ENCODE peak calls at places on chromosomes 13 and 19, in six cellular contexts. Q is fibroblast of lung, C is breast epithelium, J is hepatocyte, Y is adrenal gland, W is upper lobe of left lung. R is an unnamed sample. For H3K36me3, the result is how much of the 10 kb centered on the place peaks cover.

GRCh38 chr13:103066991-103067390 is 774 bp upstream of the SLC10A2 start:
- DNase-seq in J (no peak), C (no peak), Q (no peak), Y (no peak), W (no peak), R (no peak)

GRCh38 chr19:18206018-18206417 is 2.2 kb upstream of the RAB3A start:
- DNase-seq in C (no peak), Q (no peak), J (peak), Y (no peak), W (no peak), R (no peak)

GRCh38 chr13:21371011-21371410 is 88.1 kb downstream of the ZDHHC20 start:
- DNase-seq in W (no peak), Y (no peak), C (no peak), J (no peak), Q (peak), R (no peak)

GRCh38 chr13:101283782-101284181 is 132.5 kb downstream of the NALCN start:
- DNase-seq in Y (no peak), Q (no peak), C (no peak), W (no peak), J (no peak), R (no peak)

GRCh38 chr19:35636651-35637050 is 4.9 kb upstream of the ETV2 start:
- DNase-seq in J (no peak), W (no peak), Q (no peak), Y (no peak), C (no peak), R (no peak)

GRCh38 chr13:34931572-34931971 is 10.5 kb upstream of the NBEA start:
- DNase-seq in C (no peak), J (no peak), Q (no peak), W (no peak), Y (no peak), R (peak)

GRCh38 chr19:1074512-1075283 is 7.7 kb downstream of the ARHGAP45 start:
- DNase-seq in J (no peak), W (peak), C (peak), Y (peak), Q (no peak), R (no peak)

GRCh38 chr19:33446918-33447293 is 73.4 kb downstream of the CEBPG start:
- DNase-seq in Q (no peak), Y (no peak), J (no peak), W (no peak), C (no peak), R (no peak)

GRCh38 chr19:827710-828321 is at the start of gene AZU1:
- DNase-seq in Y (peak), J (no peak), W (peak), C (no peak), Q (peak), R (no peak)

GRCh38 chr13:26946675-26947342 is 186.2 kb upstream of the GPR12 start:
- DNase-seq in W (no peak), Q (peak), Y (peak), C (no peak), J (peak), R (peak)

GRCh38 chr19:51901860-51902259 is 3.0 kb downstream of the ZNF649 start:
- DNase-seq in W (no peak), Q (no peak), C (no peak), Y (no peak), J (no peak), R (no peak)

GRCh38 chr19:51681286-51681956 is 11.7 kb upstream of the SPACA6 start:
- DNase-seq in Y (no peak), C (no peak), J (no peak), Q (peak), W (no peak), R (no peak)

GRCh38 chr19:3615524-3616135 is 9.0 kb upstream of the TBXA2R start:
- DNase-seq in Q (no peak), C (no peak), J (no peak), W (no peak), Y (no peak), R (no peak)

GRCh38 chr13:79307866-79308298 is 98.2 kb downstream of the RBM26 start:
- DNase-seq in C (no peak), W (no peak), J (no peak), Q (peak), Y (peak), R (peak)

GRCh38 chr13:34750078-34750703 is 191.9 kb upstream of the NBEA start:
- DNase-seq in Y (no peak), Q (no peak), W (no peak), C (no peak), J (peak), R (no peak)

GRCh38 chr13:35856084-35856483 is 275.1 kb downstream of the DCLK1 start:
- DNase-seq in Y (no peak), W (no peak), C (no peak), J (no peak), Q (no peak), R (no peak)

GRCh38 chr13:24097064-24097463 is 63.5 kb upstream of the SPATA13 start:
- DNase-seq in J (no peak), Y (peak), Q (peak), C (no peak), W (no peak), R (no peak)

GRCh38 chr19:33434886-33435705 is 61.6 kb downstream of the CEBPG start:
- DNase-seq in C (no peak), W (no peak), J (peak), Y (no peak), Q (peak), R (peak)

GRCh38 chr19:43726736-43727592 is 11.1 kb downstream of the IRGC start:
- DNase-seq in C (peak), W (no peak), J (no peak), Y (peak), Q (no peak), R (no peak)

GRCh38 chr19:47756627-47756929 is 11.2 kb downstream of the NOP53 start:
- DNase-seq in Q (no peak), C (no peak), Y (no peak), W (no peak), J (no peak), R (no peak)

GRCh38 chr13:109297628-109298027 is 488.8 kb downstream of the IRS2 start:
- DNase-seq in J (no peak), Q (peak), Y (no peak), C (no peak), W (no peak), R (peak)

GRCh38 chr13:113641426-113641825 is 16.6 kb downstream of the ATP4B start:
- DNase-seq in W (no peak), Q (no peak), C (no peak), Y (no peak), J (no peak), R (no peak)

GRCh38 chr13:112065867-112066623 is 904 bp upstream of the SOX1 start:
- DNase-seq in Q (no peak), W (peak), C (no peak), Y (no peak), J (no peak), R (no peak)

GRCh38 chr13:97000295-97000925 is 6.1 kb upstream of the OXGR1 start:
- DNase-seq in C (no peak), Q (peak), J (no peak), Y (no peak), W (no peak), R (no peak)

GRCh38 chr13:92804346-92804745 is 422.3 kb upstream of the GPC6 start:
- DNase-seq in Y (no peak), C (no peak), J (no peak), W (no peak), Q (peak), R (peak)

GRCh38 chr13:28744091-28744536 is 25.3 kb upstream of the SLC46A3 start:
- DNase-seq in J (no peak), Q (peak), Y (peak), W (no peak), C (no peak), R (peak)

GRCh38 chr13:112985803-112986408 is 16.9 kb downstream of the MCF2L start:
- DNase-seq in J (no peak), W (peak), Y (no peak), C (no peak), Q (no peak), R (no peak)

GRCh38 chr13:107099661-107100060 is 531.7 kb upstream of the ARGLU1 start:
- DNase-seq in W (no peak), Y (no peak), Q (peak), J (no peak), C (no peak), R (peak)

GRCh38 chr19:4521888-4522242 is 3.6 kb upstream of the PLIN4 start:
- DNase-seq in Q (no peak), Y (no peak), W (no peak), J (no peak), C (no peak), R (no peak)

GRCh38 chr19:5247957-5248705 is 92.5 kb downstream of the PTPRS start:
- DNase-seq in W (no peak), J (no peak), Y (no peak), C (no peak), Q (no peak), R (no peak)

GRCh38 chr19:40800339-40800996 is 1.5 kb downstream of the EGLN2 start:
- DNase-seq in J (no peak), Y (no peak), Q (no peak), C (no peak), W (peak), R (no peak)

GRCh38 chr13:41827507-41828213 is 133.2 kb downstream of the VWA8 start:
- DNase-seq in Y (peak), J (peak), Q (peak), C (no peak), W (no peak), R (peak)

GRCh38 chr13:94178625-94179244 is 300.7 kb downstream of the DCT start:
- DNase-seq in C (no peak), Y (no peak), Q (no peak), W (no peak), J (peak), R (no peak)

GRCh38 chr13:36323951-36324566 is 22.1 kb downstream of the SPART start:
- DNase-seq in W (no peak), C (no peak), J (no peak), Q (no peak), Y (no peak), R (peak)

DNA sequence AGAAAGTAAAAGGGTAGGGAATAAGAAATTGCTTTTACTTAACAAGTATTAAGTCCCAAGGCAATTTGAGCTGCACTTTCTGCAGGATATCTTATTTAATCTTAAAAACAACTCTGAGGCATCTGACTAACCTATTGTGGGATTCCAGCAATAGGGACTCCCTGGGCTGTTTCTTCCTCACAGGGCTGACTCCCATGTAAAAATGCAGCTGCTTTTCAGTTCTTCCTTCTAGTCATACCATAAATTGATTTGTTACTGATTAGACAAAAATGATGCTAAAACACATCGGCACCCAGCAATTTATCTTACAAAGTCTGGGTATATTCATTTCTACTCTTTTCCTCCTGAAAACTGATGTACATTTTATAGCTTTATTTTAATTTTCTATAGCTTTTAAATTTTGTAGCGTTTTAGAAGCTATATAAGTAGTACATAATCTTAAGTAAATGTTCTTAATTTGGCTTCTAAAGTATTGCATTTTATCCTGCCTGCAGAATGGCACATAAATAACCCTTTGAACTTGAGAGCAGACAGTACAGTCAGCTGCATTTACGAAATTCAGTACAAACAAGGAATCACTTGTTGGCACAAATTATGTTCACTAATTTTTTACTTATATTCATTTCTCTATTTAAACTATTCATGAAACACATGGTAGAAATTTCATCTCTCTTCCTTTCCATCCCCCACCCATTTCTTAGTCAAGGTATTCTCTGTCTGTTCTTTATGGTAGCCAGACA is 102.4 kb upstream of the FRY start:
- DNase-seq in J (no peak), C (no peak), Q (no peak), Y (no peak), W (no peak), R (no peak)
- TF ChIP-seq CTCF in J (no peak), C (no peak), Q (no peak), Y (no peak), W (no peak), R (no peak)

DNA sequence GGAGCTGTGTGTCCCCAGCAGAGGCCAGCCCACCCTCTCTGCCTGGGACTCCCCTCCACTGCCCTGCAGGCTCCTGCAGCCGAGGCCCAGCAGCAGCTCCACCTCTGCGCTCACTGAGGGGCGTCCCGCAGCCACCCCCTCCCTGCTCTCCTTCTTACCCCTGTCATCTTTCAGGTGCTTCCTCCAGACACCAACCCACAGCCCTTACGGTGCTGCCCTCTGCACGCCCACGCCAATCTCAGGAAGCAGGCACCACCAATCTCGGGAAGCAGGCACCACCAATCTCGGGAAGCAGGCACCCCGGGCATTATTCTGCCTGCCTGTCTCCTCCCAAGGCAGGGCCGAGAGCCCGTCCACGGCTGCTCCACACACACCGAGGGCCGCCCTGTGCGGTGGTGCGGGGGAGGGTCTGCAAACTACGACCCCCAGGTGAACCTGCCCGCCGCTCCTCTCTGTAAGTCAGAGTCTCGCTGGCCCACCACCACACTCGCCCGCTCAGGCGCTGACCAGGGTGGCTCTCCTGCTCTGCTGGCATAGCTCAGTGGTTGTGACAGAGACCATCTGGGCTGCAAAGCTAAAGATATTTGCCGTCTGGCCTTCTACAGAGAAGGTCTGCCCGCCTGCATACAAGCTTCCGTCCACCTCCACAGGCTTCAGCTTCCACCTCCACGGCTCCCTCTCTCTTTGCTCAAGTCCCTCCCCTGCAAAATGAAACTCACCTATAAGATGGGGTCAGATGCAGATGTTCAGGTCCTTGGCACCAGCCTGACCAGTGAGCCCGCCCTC is 2.9 kb downstream of the LSM7 start:
- DNase-seq in J (no peak), W (peak), C (no peak), Y (no peak), Q (no peak), R (no peak)
- H3K36me3 ChIP-seq in J (under half), W (under half), C (under half), Y (under half), Q (under half), R (under half)

GRCh38 chr19:13038306-13039210 is 43.3 kb downstream of the NFIX start:
- DNase-seq in Q (no peak), Y (no peak), W (no peak), J (no peak), C (no peak), R (no peak)
- H3K27ac ChIP-seq in Q (peak), Y (no peak), W (peak), J (no peak), C (peak), R (no peak)

GRCh38 chr13:40362502-40362901 is 303.9 kb downstream of the FOXO1 start:
- DNase-seq in J (no peak), Y (no peak), W (no peak), Q (no peak), C (no peak), R (peak)
- TF ChIP-seq CTCF in J (no peak), Y (no peak), W (no peak), Q (no peak), C (no peak), R (no peak)

GRCh38 chr19:37095859-37096258 is 17.6 kb downstream of the ZNF420 start:
- DNase-seq in W (no peak), C (no peak), J (no peak), Y (no peak), Q (no peak), R (no peak)

GRCh38 chr19:37098570-37098969 is 20.3 kb downstream of the ZNF420 start:
- DNase-seq in J (no peak), Y (no peak), W (no peak), Q (no peak), C (no peak), R (no peak)
- H3K36me3 ChIP-seq in J (under half), Y (under half), W (half or more), Q (under half), C (under half), R (under half)